ENCODE peak calls at places on chromosomes 13 and 19, in six cellular contexts. G, T, Y, D, L and Z are unnamed samples.

GRCh38 chr19:19782783-19783182 is 38.8 kb downstream of the ZNF506 start:
- DNase-seq in G (no peak), T (peak), Y (no peak), D (no peak), L (no peak), Z (no peak)

GRCh38 chr19:40265055-40265762 is 19.9 kb downstream of the AKT2 start:
- DNase-seq in Y (no peak), D (no peak), L (no peak), G (no peak), T (no peak), Z (no peak)

GRCh38 chr19:17703823-17704463 is 15.3 kb upstream of the MAP1S start:
- DNase-seq in G (peak), L (peak), T (peak), D (no peak), Y (no peak), Z (no peak)

GRCh38 chr13:81104316-81104715 is 763.4 kb upstream of the SPRY2 start:
- DNase-seq in T (no peak), Y (no peak), G (no peak), L (no peak), D (no peak), Z (no peak)

GRCh38 chr13:34070006-34070405 is 252.1 kb downstream of the RFC3 start:
- DNase-seq in Y (no peak), T (peak), G (peak), D (no peak), L (no peak), Z (no peak)

GRCh38 chr19:17948474-17948966 is 15.7 kb downstream of the CCDC124 start:
- DNase-seq in Y (no peak), L (peak), T (no peak), G (no peak), D (no peak), Z (no peak)

GRCh38 chr19:29016926-29017760 is 195.8 kb downstream of the UQCRFS1 start:
- DNase-seq in L (no peak), Y (no peak), G (peak), T (no peak), D (no peak), Z (no peak)

GRCh38 chr19:45462174-45462573 is 5.6 kb upstream of the FOSB start:
- DNase-seq in L (no peak), G (no peak), D (no peak), T (no peak), Y (no peak), Z (no peak)

GRCh38 chr19:1882089-1882785 is 3.1 kb downstream of the ABHD17A start:
- DNase-seq in T (no peak), D (no peak), G (no peak), L (no peak), Y (no peak), Z (no peak)

GRCh38 chr19:11323601-11324078 is 15.8 kb downstream of the RAB3D start:
- DNase-seq in L (no peak), T (no peak), D (no peak), G (no peak), Y (no peak), Z (no peak)

GRCh38 chr13:110699148-110700145 is 6.5 kb downstream of the CARS2 start:
- DNase-seq in Y (no peak), T (no peak), G (no peak), D (no peak), L (no peak), Z (no peak)

GRCh38 chr13:77878186-77878585 is 40.4 kb downstream of the EDNRB start:
- DNase-seq in L (no peak), G (peak), T (peak), Y (no peak), D (no peak), Z (no peak)

GRCh38 chr19:19167612-19168011 is 2.5 kb downstream of the MEF2B start:
- DNase-seq in Y (no peak), D (no peak), T (no peak), G (no peak), L (no peak), Z (no peak)

GRCh38 chr13:43838909-43839308 is 40.6 kb downstream of the CCDC122 start:
- DNase-seq in Y (no peak), G (peak), T (peak), D (no peak), L (no peak), Z (no peak)

GRCh38 chr13:32285633-32285965 is 29.6 kb downstream of the ZAR1L start:
- DNase-seq in G (no peak), L (no peak), Y (no peak), T (no peak), D (no peak), Z (no peak)

GRCh38 chr13:75263741-75264407 is 218.1 kb downstream of the TBC1D4 start:
- DNase-seq in L (no peak), G (peak), T (peak), Y (no peak), D (no peak), Z (no peak)

GRCh38 chr19:43773725-43774102 is 7.1 kb downstream of the KCNN4 start:
- DNase-seq in L (no peak), Y (no peak), D (no peak), G (no peak), T (no peak), Z (no peak)

GRCh38 chr13:39185326-39185725 is 147.1 kb downstream of the NHLRC3 start:
- DNase-seq in D (no peak), L (no peak), Y (no peak), T (no peak), G (no peak), Z (no peak)

GRCh38 chr13:48255090-48255489 is 22.1 kb downstream of the ITM2B start:
- DNase-seq in Y (no peak), T (no peak), L (no peak), G (no peak), D (no peak), Z (no peak)

GRCh38 chr19:11538232-11539036 is at the start of gene CNN1:
- DNase-seq in Y (no peak), T (peak), G (peak), L (peak), D (peak), Z (peak)

GRCh38 chr13:26855921-26856320 is 95.3 kb upstream of the GPR12 start:
- DNase-seq in T (no peak), D (no peak), G (no peak), Y (no peak), L (no peak), Z (no peak)

GRCh38 chr19:21143846-21144245 is 2.0 kb downstream of the ZNF431 start:
- DNase-seq in T (peak), G (no peak), L (no peak), Y (no peak), D (no peak), Z (no peak)

GRCh38 chr13:33740134-33740538 is 77.8 kb upstream of the RFC3 start:
- DNase-seq in T (peak), G (peak), L (no peak), D (no peak), Y (no peak), Z (no peak)

GRCh38 chr13:27280009-27280646 is 9.5 kb downstream of the RASL11A start:
- DNase-seq in L (no peak), T (no peak), D (no peak), G (no peak), Y (no peak), Z (no peak)

GRCh38 chr19:47098608-47099007 is 15.0 kb downstream of the ZC3H4 start:
- DNase-seq in Y (no peak), D (no peak), G (no peak), L (no peak), T (no peak), Z (no peak)

GRCh38 chr19:34677386-34678084 is at the start of gene ZNF302:
- DNase-seq in D (peak), Y (peak), T (peak), L (peak), G (peak), Z (peak)

GRCh38 chr13:105442941-105443340 is 1092.5 kb downstream of the EFNB2 start:
- DNase-seq in D (no peak), G (peak), Y (no peak), L (no peak), T (peak), Z (no peak)

GRCh38 chr13:51629711-51630575 is 45.7 kb downstream of the WDFY2 start:
- DNase-seq in Y (no peak), L (no peak), D (no peak), G (no peak), T (peak), Z (no peak)

GRCh38 chr13:79988573-79988972 is 352.4 kb downstream of the SPRY2 start:
- DNase-seq in G (peak), L (no peak), D (no peak), T (peak), Y (no peak), Z (no peak)

GRCh38 chr13:49690990-49691886 is at the start of gene EBPL:
- DNase-seq in L (peak), Y (peak), D (peak), G (peak), T (peak), Z (peak)

GRCh38 chr13:99983401-99984133 is 2.0 kb downstream of the ZIC2 start:
- DNase-seq in Y (no peak), G (no peak), L (peak), T (no peak), D (no peak), Z (no peak)

GRCh38 chr13:45167611-45168554 is 33.0 kb downstream of the KCTD4 start:
- DNase-seq in T (no peak), D (no peak), L (no peak), Y (no peak), G (no peak), Z (no peak)

GRCh38 chr19:3207466-3208242 is 16.8 kb upstream of the CELF5 start:
- DNase-seq in Y (no peak), L (no peak), D (peak), G (no peak), T (no peak), Z (no peak)

GRCh38 chr19:30604657-30605056 is 232.5 kb downstream of the ZNF536 start:
- DNase-seq in D (no peak), T (no peak), L (no peak), Y (no peak), G (no peak), Z (no peak)

GRCh38 chr19:2123682-2124387 is 27.1 kb downstream of the IZUMO4 start:
- DNase-seq in D (no peak), G (no peak), Y (no peak), T (no peak), L (no peak), Z (no peak)

GRCh38 chr19:12995596-12996541 is 594 bp downstream of the NFIX start:
- DNase-seq in G (no peak), Y (no peak), L (no peak), D (no peak), T (peak), Z (no peak)

GRCh38 chr19:12997967-12998940 is 3.0 kb downstream of the NFIX start:
- DNase-seq in D (no peak), Y (no peak), G (peak), L (no peak), T (no peak), Z (no peak)

GRCh38 chr19:12994701-12995595 is at the start of gene NFIX:
- DNase-seq in D (no peak), T (peak), G (peak), L (no peak), Y (no peak), Z (peak)

GRCh38 chr19:12997225-12997966 is 2.1 kb downstream of the NFIX start:
- DNase-seq in Y (no peak), G (no peak), L (no peak), D (no peak), T (no peak), Z (no peak)

DNA sequence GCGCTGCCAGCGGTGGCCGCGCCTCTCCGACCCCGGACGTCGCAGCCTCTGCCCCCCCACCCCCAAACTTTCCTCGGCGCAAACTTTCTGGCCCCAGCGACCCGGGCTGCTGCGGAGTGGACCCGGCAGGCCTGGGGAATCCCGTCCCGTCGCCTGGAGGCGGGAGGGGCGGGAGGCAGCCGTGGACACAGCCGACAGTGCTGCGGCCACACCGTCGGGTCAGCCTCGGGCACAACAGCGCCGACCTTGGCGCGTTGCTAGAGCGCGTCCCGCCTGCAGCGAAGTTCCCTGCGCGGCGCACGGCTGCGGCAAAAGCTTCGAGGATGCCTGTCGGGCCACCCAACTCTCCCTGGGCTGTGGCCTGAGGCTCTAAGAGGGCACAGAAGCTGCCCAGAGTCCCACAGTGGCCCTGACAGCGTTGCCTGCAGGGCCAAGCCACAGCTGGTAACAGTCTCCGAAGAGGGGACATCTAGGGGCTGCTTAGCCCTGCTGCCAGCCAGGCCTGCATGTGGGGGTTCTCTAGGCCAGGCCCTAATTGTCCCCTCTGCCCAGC is 1.3 kb downstream of the NFIX start:
- DNase-seq in T (no peak), L (peak), G (peak), Y (no peak), D (no peak), Z (no peak)
- TF ChIP-seq CTCF in T (no peak), L (no peak), G (no peak), Y (no peak), D (no peak), Z (no peak)

DNA sequence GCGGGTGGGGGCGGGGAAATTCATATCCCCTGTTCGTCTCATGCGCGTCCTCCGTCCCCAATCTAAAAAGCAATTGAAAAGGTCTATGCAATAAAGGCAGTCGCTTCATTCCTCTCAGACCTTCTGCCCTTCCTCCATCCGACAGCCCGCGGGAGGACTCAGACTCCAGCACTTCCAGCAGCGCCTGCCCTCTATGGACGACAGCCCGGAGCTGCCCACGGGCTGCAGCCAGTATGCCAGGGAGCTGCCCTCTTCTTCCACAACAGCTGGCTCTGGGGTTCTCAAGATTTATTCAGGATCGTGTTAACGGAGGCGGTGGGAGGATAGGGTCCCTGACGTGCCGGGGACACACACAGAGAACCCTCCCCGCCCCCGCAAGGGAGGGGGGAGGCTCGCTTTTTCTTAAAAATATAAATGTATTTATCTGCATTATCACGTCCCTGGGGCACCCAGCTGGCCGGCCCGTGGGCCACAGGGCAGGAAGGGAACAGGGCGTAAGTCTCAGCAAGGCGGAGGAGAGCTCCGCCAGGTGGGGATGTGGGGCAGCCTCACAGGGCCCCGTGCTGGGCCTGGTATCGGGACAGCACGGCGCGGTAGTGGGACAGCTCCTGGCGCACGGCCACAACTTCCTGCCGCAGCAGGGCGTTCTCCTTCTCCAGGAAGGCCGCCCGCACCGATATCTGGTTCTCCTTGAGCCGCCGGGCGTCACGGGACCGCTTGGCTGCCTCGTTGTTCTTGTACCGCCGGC is 6.7 kb downstream of the DBP start:
- DNase-seq in Y (peak), G (peak), L (peak), D (no peak), T (peak), Z (no peak)
- TF ChIP-seq CTCF in Y (no peak), G (peak), L (no peak), D (no peak), T (peak), Z (no peak)

GRCh38 chr19:54439174-54439851 is 9.7 kb upstream of the LENG8 start:
- DNase-seq in D (no peak), L (peak), T (peak), Y (peak), G (no peak), Z (no peak)
- TF ChIP-seq CTCF in D (peak), L (peak), T (peak), Y (peak), G (peak), Z (no peak)

GRCh38 chr19:42111384-42111783 is 20.9 kb downstream of the POU2F2 start:
- DNase-seq in D (no peak), Y (no peak), T (peak), G (peak), L (no peak), Z (no peak)

GRCh38 chr19:42111811-42112210 is 20.4 kb downstream of the POU2F2 start:
- DNase-seq in T (peak), L (no peak), G (peak), Y (no peak), D (no peak), Z (no peak)

GRCh38 chr19:42110658-42111057 is 21.6 kb downstream of the POU2F2 start:
- DNase-seq in L (no peak), D (no peak), Y (no peak), G (no peak), T (no peak), Z (no peak)

GRCh38 chr19:42109896-42110295 is 22.4 kb downstream of the POU2F2 start:
- DNase-seq in Y (no peak), T (peak), G (no peak), D (no peak), L (no peak), Z (no peak)

DNA sequence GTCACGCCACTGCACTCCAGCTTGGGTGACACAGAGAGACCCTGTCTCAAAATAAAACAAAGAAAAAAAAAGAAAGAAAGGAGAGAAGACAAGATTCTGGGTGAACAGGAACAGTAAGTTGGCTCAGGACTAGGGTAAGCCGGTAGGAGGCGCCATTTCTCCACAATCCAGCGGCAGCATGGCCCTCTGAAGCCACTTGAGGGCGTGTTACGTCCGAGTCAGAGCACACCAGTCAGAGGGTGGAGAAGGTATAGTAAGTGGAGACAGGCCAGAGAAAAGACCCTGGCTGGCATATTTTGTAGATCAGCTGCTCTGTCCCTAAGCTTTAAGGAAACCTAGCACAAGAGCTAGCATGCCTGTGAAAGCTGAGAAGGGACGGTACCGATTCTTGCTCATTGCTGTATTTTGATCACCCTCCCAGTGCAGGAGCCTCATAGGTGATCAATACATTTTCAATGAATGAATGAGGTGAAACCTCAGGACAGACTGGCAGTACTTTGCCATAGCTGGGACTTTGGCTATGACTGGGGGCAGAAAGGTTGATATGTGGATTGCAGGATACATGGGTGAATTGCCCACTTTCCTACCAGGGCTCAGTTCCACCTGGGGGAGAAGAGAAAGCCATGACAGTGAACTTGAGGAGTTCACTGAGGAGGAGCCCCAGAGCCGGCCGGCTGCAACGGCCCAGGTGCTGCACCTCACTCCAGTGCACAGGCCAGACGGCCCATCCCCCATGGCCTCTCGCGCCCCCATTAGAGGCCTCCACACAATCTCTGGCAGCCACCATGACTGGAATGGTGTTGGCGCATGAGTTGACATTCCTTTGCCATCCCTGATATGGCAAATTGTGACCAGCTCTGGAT is 23.5 kb downstream of the POU2F2 start:
- DNase-seq in G (peak), D (peak), Y (peak), T (peak), L (peak), Z (peak)
- TF ChIP-seq CTCF in G (peak), D (peak), Y (peak), T (peak), L (peak), Z (peak)

DNA sequence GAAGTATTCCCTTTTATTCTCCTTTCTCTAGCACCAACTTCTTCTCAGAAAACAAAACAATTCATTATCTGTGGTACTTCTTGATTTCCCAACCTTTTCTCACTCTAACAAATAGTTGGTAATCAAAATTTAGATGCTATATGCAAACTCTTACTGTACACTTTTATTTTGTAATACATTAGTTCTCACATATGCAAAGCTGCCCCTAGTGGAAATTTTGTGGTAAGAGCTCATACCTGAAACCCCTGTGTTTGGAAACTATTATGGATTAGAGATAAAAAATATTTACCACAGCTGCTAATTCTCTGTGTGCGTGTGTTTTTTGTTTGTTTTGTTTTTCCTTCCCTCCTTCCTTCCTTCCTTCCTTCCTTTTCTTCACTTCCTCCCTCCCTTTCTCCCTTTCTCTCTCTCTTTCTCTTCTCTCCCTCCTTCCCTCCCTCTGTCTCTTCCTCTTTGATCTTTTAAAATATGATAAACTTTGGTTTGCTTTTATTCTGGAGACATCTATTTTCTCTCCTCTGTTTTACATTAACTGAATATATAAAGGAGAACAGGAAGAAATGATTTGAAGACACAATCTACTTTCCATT is 537.4 kb downstream of the SLITRK6 start:
- DNase-seq in L (no peak), D (no peak), Y (no peak), G (no peak), T (no peak), Z (no peak)
- TF ChIP-seq CTCF in L (peak), D (peak), Y (peak), G (peak), T (peak), Z (peak)